ENCODE peak calls at places on chromosome 21, in ten cellular contexts. V, W, H, C, L, B, N, D, I and X are unnamed samples.

GRCh38 chr21:42865361-42866160 is 13.8 kb downstream of the WDR4 start:
- DNase-seq in V (no peak), W (peak), H (peak), C (no peak), L (no peak), B (no peak), N (no peak), D (no peak), I (no peak), X (no peak)

GRCh38 chr21:38241029-38241740 is 15.6 kb upstream of the KCNJ15 start:
- DNase-seq in V (no peak), W (peak), H (no peak), C (peak), L (no peak), B (no peak), N (no peak), D (no peak), I (no peak), X (no peak)

GRCh38 chr21:38311765-38312164 is 55.0 kb downstream of the KCNJ15 start:
- DNase-seq in V (no peak), W (no peak), H (no peak), C (peak), L (no peak), B (no peak), N (no peak), D (no peak), I (no peak), X (no peak)

GRCh38 chr21:41712201-41712600 is 54.7 kb downstream of the RIPK4 start:
- DNase-seq in V (no peak), W (no peak), H (no peak), C (no peak), L (no peak), B (peak), N (no peak), D (no peak), I (no peak), X (no peak)

GRCh38 chr21:29196021-29196663 is 65.7 kb downstream of the MAP3K7CL start:
- DNase-seq in V (peak), W (no peak), H (peak), C (peak), L (peak), B (no peak), N (peak), D (peak), I (no peak), X (peak)

GRCh38 chr21:42653492-42654061 is at the start of gene PDE9A:
- DNase-seq in V (peak), W (no peak), H (no peak), C (no peak), L (no peak), B (peak), N (no peak), D (peak), I (no peak), X (peak)

GRCh38 chr21:37489553-37489952 is 123.0 kb downstream of the DYRK1A start:
- DNase-seq in V (no peak), W (no peak), H (no peak), C (no peak), L (no peak), B (no peak), N (no peak), D (no peak), I (no peak), X (no peak)

GRCh38 chr21:32392880-32393676 is at the start of gene URB1:
- DNase-seq in V (peak), W (peak), H (peak), C (peak), L (peak), B (peak), N (peak), D (peak), I (peak), X (peak)

GRCh38 chr21:41970751-41971653 is 17.2 kb upstream of the C2CD2 start:
- DNase-seq in V (no peak), W (no peak), H (no peak), C (no peak), L (no peak), B (no peak), N (no peak), D (no peak), I (peak), X (no peak)

GRCh38 chr21:42057861-42058437 is 13.2 kb upstream of the UMODL1 start:
- DNase-seq in V (no peak), W (no peak), H (no peak), C (no peak), L (no peak), B (no peak), N (no peak), D (no peak), I (no peak), X (no peak)

GRCh38 chr21:27362249-27362648 is 395.4 kb upstream of the ADAMTS5 start:
- DNase-seq in V (no peak), W (no peak), H (no peak), C (no peak), L (no peak), B (no peak), N (no peak), D (no peak), I (no peak), X (no peak)

GRCh38 chr21:29342394-29342957 is 43.8 kb downstream of the BACH1 start:
- DNase-seq in V (peak), W (peak), H (peak), C (peak), L (peak), B (no peak), N (peak), D (peak), I (no peak), X (peak)

GRCh38 chr21:37071561-37072238 is 1.2 kb downstream of the PIGP start:
- DNase-seq in V (peak), W (peak), H (peak), C (peak), L (peak), B (no peak), N (peak), D (peak), I (no peak), X (peak)

GRCh38 chr21:43865471-43866181 is 603 bp downstream of the AGPAT3 start:
- DNase-seq in V (peak), W (peak), H (peak), C (peak), L (peak), B (peak), N (peak), D (peak), I (no peak), X (peak)

GRCh38 chr21:46667191-46667734 is 31.8 kb downstream of the PRMT2 start:
- DNase-seq in V (peak), W (no peak), H (no peak), C (peak), L (peak), B (peak), N (peak), D (peak), I (no peak), X (peak)

GRCh38 chr21:19603011-19603593 is 1199.5 kb upstream of the TMPRSS15 start:
- DNase-seq in V (no peak), W (no peak), H (no peak), C (no peak), L (no peak), B (no peak), N (no peak), D (no peak), I (no peak), X (no peak)

GRCh38 chr21:19609611-19610010 is 1206.0 kb upstream of the TMPRSS15 start:
- DNase-seq in V (no peak), W (no peak), H (no peak), C (peak), L (no peak), B (no peak), N (no peak), D (no peak), I (no peak), X (no peak)

DNA sequence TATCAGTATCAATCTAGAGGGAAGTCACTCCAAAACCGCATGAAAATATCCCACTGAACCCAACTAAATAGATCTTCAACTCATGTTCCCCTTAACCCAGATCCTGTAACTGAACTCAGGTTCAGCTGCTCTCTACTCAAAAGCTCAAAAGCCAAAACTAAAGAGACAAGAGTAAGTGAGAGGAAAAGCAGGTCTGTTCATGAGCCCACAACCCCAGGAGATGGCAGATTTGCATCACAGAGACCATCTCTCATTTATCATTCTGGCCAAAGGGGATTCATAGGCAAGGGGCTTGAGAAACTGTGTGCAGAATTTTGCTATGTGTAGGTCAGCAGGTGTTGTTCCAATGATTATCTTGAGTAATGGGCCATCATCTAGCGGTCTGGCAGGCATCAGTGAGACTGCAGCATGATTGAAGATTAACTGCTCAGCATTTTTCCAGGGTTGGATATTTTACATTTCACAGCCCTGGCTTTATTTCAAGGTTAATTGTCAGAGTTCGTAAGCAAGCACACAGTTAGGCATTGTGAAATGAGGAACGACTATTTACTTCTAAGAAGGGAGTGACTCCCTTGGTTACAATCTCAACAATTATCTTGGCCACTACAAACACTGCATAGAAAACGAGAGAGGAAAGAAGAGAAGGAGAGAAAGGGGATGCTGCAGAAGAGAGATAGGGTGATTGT is 1204.5 kb upstream of the TMPRSS15 start:
- DNase-seq in V (no peak), W (no peak), H (no peak), C (no peak), L (no peak), B (no peak), N (no peak), D (no peak), I (no peak), X (no peak)
- TF ChIP-seq CTCF in V (no peak), W (no peak), H (no peak), C (no peak), L (no peak), B (no peak), N (no peak), D (no peak), I (no peak), X (no peak)

DNA sequence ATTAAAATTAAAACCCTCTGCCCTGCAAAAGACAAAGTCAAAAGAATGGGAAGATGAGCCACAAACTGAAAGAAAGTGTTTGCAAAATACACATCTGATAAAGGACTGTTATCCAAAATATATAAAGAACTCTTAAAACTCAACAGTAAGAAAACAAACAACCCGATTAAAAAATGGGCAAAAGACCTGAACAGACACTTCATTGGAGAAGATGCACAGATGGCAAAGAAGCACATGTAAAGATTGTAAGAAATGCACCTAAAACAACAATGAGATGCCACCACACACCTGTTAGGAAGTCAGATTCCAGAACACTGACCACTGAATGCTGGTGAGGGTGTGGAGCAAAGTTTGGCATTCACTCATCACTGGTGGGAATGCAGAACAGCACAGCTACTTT is 24.6 kb upstream of the POFUT2 start:
- DNase-seq in V (no peak), W (no peak), H (no peak), C (no peak), L (no peak), B (no peak), N (no peak), D (no peak), I (no peak), X (no peak)
- TF ChIP-seq CTCF in V (no peak), W (no peak), H (no peak), C (no peak), L (no peak), B (no peak), N (no peak), D (no peak), I (no peak), X (no peak)

GRCh38 chr21:34687065-34687464 is 18.3 kb downstream of the CLIC6 start:
- DNase-seq in V (no peak), W (no peak), H (no peak), C (no peak), L (no peak), B (no peak), N (no peak), D (no peak), I (no peak), X (no peak)

GRCh38 chr21:34690041-34690792 is 21.4 kb downstream of the CLIC6 start:
- DNase-seq in V (no peak), W (no peak), H (no peak), C (no peak), L (no peak), B (no peak), N (no peak), D (no peak), I (no peak), X (no peak)

GRCh38 chr21:34688715-34689114 is 19.9 kb downstream of the CLIC6 start:
- DNase-seq in V (no peak), W (no peak), H (no peak), C (no peak), L (no peak), B (no peak), N (no peak), D (no peak), I (no peak), X (no peak)

GRCh38 chr21:34690793-34691175 is 22.0 kb downstream of the CLIC6 start:
- DNase-seq in V (no peak), W (no peak), H (no peak), C (no peak), L (no peak), B (no peak), N (no peak), D (no peak), I (no peak), X (no peak)

GRCh38 chr21:34688145-34688544 is 19.4 kb downstream of the CLIC6 start:
- DNase-seq in V (no peak), W (no peak), H (peak), C (peak), L (no peak), B (no peak), N (no peak), D (no peak), I (no peak), X (no peak)
- TF ChIP-seq CTCF in V (no peak), W (no peak), H (no peak), C (peak), L (peak), B (no peak), N (no peak), D (no peak), I (no peak), X (peak)

DNA sequence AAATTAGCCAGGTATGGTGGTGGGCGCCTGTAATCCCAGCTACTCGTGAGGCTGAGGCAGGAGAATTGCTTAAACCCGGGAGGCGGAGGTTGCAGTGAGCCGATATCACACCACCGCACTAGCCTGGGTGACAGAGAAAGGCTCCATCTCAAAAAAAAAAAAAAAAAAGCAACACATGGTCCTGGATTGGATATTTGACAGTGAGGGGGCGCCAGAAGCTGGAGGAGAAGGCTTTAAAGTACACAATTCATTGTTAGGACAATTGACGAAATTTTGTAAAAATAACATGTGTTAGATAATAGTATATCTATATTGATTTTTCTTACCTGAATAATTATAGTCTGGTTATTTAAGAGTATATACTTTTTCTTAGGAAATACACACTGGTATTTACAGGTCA is 50.2 kb upstream of the USP25 start:
- DNase-seq in V (no peak), W (no peak), H (no peak), C (no peak), L (no peak), B (no peak), N (no peak), D (peak), I (no peak), X (no peak)
- TF ChIP-seq CTCF in V (no peak), W (no peak), H (no peak), C (no peak), L (no peak), B (no peak), N (no peak), D (no peak), I (no peak), X (no peak)

DNA sequence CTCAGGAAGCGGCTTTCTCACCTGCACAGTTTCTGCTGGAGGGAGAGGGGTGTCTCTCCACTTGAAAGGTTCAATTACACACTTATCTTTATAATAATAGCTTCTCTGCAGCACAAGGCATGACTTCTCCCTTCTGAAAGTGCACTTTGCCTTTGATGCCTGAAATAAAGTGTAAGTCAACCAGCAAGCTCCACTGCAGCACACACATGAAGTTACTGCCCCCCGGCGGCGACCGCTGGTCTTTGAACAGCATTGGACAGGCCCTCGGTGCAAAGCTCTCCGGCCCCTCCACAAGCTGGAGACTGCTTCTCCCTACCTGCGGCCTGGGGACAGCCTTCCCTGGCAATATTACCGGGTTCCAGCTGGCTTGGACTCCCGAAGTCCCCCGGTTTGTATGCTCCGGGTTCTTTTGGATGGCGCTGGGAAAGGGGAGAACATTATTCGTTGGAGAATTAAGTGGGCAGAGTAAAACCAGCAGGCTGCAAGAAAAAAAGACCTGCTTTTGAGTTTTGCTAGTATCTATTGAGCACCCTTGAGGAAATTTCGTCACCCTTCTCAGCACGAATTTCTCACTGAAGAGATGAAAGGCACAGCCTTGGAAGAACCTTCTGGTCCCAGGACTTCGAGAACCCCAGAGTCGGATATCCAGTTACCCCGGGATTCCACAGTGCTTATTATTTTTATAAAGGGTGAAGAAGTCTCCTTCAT is 11.8 kb downstream of the RCAN1 start:
- DNase-seq in V (peak), W (peak), H (peak), C (peak), L (peak), B (peak), N (peak), D (peak), I (peak), X (peak)
- TF ChIP-seq CTCF in V (peak), W (peak), H (peak), C (peak), L (peak), B (peak), N (peak), D (peak), I (peak), X (peak)